ENCODE peak calls at places on chromosomes 16 and 17, in nine cellular contexts. One of them, this sample, is unnamed.

GRCh38 chr17:54736573-54736972 is 164.1 kb upstream of the TOM1L1 start:
- DNase-seq in body of pancreas: no peak
- DNase-seq in anterior cingulate cortex: no peak
- DNase-seq in GM19239: no peak
- DNase-seq in astrocyte of the spinal cord: no peak
- DNase-seq in NCI-H1048: no peak
- DNase-seq in NCI-H146: no peak
- DNase-seq in posterior vena cava: no peak
- DNase-seq in Caki2: no peak
- DNase-seq in this sample: no peak

GRCh38 chr16:15041260-15042011 is 14.4 kb downstream of the NTAN1 start:
- DNase-seq in body of pancreas: no peak
- DNase-seq in anterior cingulate cortex: peak; percentile 54
- DNase-seq in GM19239: no peak
- DNase-seq in astrocyte of the spinal cord: peak; percentile 22
- DNase-seq in NCI-H1048: no peak
- DNase-seq in NCI-H146: no peak
- DNase-seq in posterior vena cava: peak; percentile 97
- DNase-seq in Caki2: peak; percentile 40
- DNase-seq in this sample: peak; percentile 78

GRCh38 chr16:61409604-61410003 is 626.6 kb downstream of the CDH8 start:
- DNase-seq in body of pancreas: no peak
- DNase-seq in anterior cingulate cortex: no peak
- DNase-seq in GM19239: no peak
- DNase-seq in astrocyte of the spinal cord: no peak
- DNase-seq in NCI-H1048: no peak
- DNase-seq in NCI-H146: no peak
- DNase-seq in posterior vena cava: no peak
- DNase-seq in Caki2: no peak
- DNase-seq in this sample: no peak

GRCh38 chr16:23895052-23895451 is 59.3 kb downstream of the PRKCB start:
- DNase-seq in body of pancreas: no peak
- DNase-seq in anterior cingulate cortex: no peak
- DNase-seq in GM19239: no peak
- DNase-seq in astrocyte of the spinal cord: no peak
- DNase-seq in NCI-H1048: no peak
- DNase-seq in NCI-H146: no peak
- DNase-seq in posterior vena cava: no peak
- DNase-seq in Caki2: no peak
- DNase-seq in this sample: no peak

GRCh38 chr17:71709271-71709670 is 411.5 kb upstream of the SOX9 start:
- DNase-seq in body of pancreas: no peak
- DNase-seq in anterior cingulate cortex: no peak
- DNase-seq in GM19239: no peak
- DNase-seq in astrocyte of the spinal cord: peak; percentile 2
- DNase-seq in NCI-H1048: no peak
- DNase-seq in NCI-H146: peak; percentile 84
- DNase-seq in posterior vena cava: no peak
- DNase-seq in Caki2: no peak
- DNase-seq in this sample: no peak

GRCh38 chr16:49620158-49620867 is 235.6 kb downstream of the ZNF423 start:
- DNase-seq in body of pancreas: peak; percentile 59
- DNase-seq in anterior cingulate cortex: no peak
- DNase-seq in GM19239: no peak
- DNase-seq in astrocyte of the spinal cord: peak; percentile 77
- DNase-seq in NCI-H1048: no peak
- DNase-seq in NCI-H146: no peak
- DNase-seq in posterior vena cava: peak; percentile 94
- DNase-seq in Caki2: no peak
- DNase-seq in this sample: peak; percentile 72

GRCh38 chr17:63698381-63698885 is 1.5 kb downstream of the LIMD2 start:
- DNase-seq in body of pancreas: no peak
- DNase-seq in anterior cingulate cortex: no peak
- DNase-seq in GM19239: no peak
- DNase-seq in astrocyte of the spinal cord: no peak
- DNase-seq in NCI-H1048: no peak
- DNase-seq in NCI-H146: no peak
- DNase-seq in posterior vena cava: no peak
- DNase-seq in Caki2: no peak
- DNase-seq in this sample: peak; percentile 30

GRCh38 chr16:51180719-51181494 is 29.8 kb upstream of the SALL1 start:
- DNase-seq in body of pancreas: no peak
- DNase-seq in anterior cingulate cortex: no peak
- DNase-seq in GM19239: no peak
- DNase-seq in astrocyte of the spinal cord: no peak
- DNase-seq in NCI-H1048: no peak
- DNase-seq in NCI-H146: no peak
- DNase-seq in posterior vena cava: no peak
- DNase-seq in Caki2: no peak
- DNase-seq in this sample: no peak

GRCh38 chr17:60743812-60744211 is 66.2 kb downstream of the BCAS3 start:
- DNase-seq in body of pancreas: no peak
- DNase-seq in anterior cingulate cortex: no peak
- DNase-seq in GM19239: no peak
- DNase-seq in astrocyte of the spinal cord: peak; percentile 77
- DNase-seq in NCI-H1048: peak; percentile 93
- DNase-seq in NCI-H146: peak; percentile 4
- DNase-seq in posterior vena cava: no peak
- DNase-seq in Caki2: no peak
- DNase-seq in this sample: no peak

GRCh38 chr16:84917492-84917891 is 93.8 kb downstream of the ZDHHC7 start:
- DNase-seq in body of pancreas: no peak
- DNase-seq in anterior cingulate cortex: no peak
- DNase-seq in GM19239: no peak
- DNase-seq in astrocyte of the spinal cord: no peak
- DNase-seq in NCI-H1048: no peak
- DNase-seq in NCI-H146: no peak
- DNase-seq in posterior vena cava: no peak
- DNase-seq in Caki2: no peak
- DNase-seq in this sample: no peak

GRCh38 chr16:11295672-11296071 is 14.5 kb upstream of the PRM1 start:
- DNase-seq in body of pancreas: no peak
- DNase-seq in anterior cingulate cortex: no peak
- DNase-seq in GM19239: no peak
- DNase-seq in astrocyte of the spinal cord: no peak
- DNase-seq in NCI-H1048: no peak
- DNase-seq in NCI-H146: no peak
- DNase-seq in posterior vena cava: no peak
- DNase-seq in Caki2: no peak
- DNase-seq in this sample: no peak

GRCh38 chr16:89307421-89307805 is 89.9 kb downstream of the ZNF778 start:
- DNase-seq in body of pancreas: no peak
- DNase-seq in anterior cingulate cortex: no peak
- DNase-seq in GM19239: no peak
- DNase-seq in astrocyte of the spinal cord: no peak
- DNase-seq in NCI-H1048: no peak
- DNase-seq in NCI-H146: no peak
- DNase-seq in posterior vena cava: no peak
- DNase-seq in Caki2: no peak
- DNase-seq in this sample: no peak

GRCh38 chr17:73566905-73567782 is 77.1 kb downstream of the SDK2 start:
- DNase-seq in body of pancreas: no peak
- DNase-seq in anterior cingulate cortex: no peak
- DNase-seq in GM19239: no peak
- DNase-seq in astrocyte of the spinal cord: no peak
- DNase-seq in NCI-H1048: no peak
- DNase-seq in NCI-H146: no peak
- DNase-seq in posterior vena cava: no peak
- DNase-seq in Caki2: no peak
- DNase-seq in this sample: no peak

GRCh38 chr17:73641779-73642580 is 2.3 kb downstream of the SDK2 start:
- DNase-seq in body of pancreas: no peak
- DNase-seq in anterior cingulate cortex: no peak
- DNase-seq in GM19239: no peak
- DNase-seq in astrocyte of the spinal cord: no peak
- DNase-seq in NCI-H1048: no peak
- DNase-seq in NCI-H146: peak; percentile 36
- DNase-seq in posterior vena cava: no peak
- DNase-seq in Caki2: no peak
- DNase-seq in this sample: peak; percentile 17

GRCh38 chr16:26777821-26778220 is 288.9 kb upstream of the C16orf82 start:
- DNase-seq in body of pancreas: no peak
- DNase-seq in anterior cingulate cortex: no peak
- DNase-seq in GM19239: no peak
- DNase-seq in astrocyte of the spinal cord: no peak
- DNase-seq in NCI-H1048: no peak
- DNase-seq in NCI-H146: no peak
- DNase-seq in posterior vena cava: no peak
- DNase-seq in Caki2: no peak
- DNase-seq in this sample: no peak

GRCh38 chr17:59335685-59336084 is 4.2 kb downstream of the YPEL2 start:
- DNase-seq in body of pancreas: no peak
- DNase-seq in anterior cingulate cortex: no peak
- DNase-seq in GM19239: no peak
- DNase-seq in astrocyte of the spinal cord: no peak
- DNase-seq in NCI-H1048: no peak
- DNase-seq in NCI-H146: no peak
- DNase-seq in posterior vena cava: no peak
- DNase-seq in Caki2: no peak
- DNase-seq in this sample: no peak

GRCh38 chr17:42548070-42548837 is 4.5 kb upstream of the HSD17B1 start:
- DNase-seq in body of pancreas: peak; percentile 93
- DNase-seq in anterior cingulate cortex: no peak
- DNase-seq in GM19239: peak; percentile 89
- DNase-seq in astrocyte of the spinal cord: peak; percentile 47
- DNase-seq in NCI-H1048: peak; percentile 39
- DNase-seq in NCI-H146: peak; percentile 90
- DNase-seq in posterior vena cava: no peak
- DNase-seq in Caki2: peak; percentile 73
- DNase-seq in this sample: peak; percentile 94

GRCh38 chr16:83247767-83248372 is 559.9 kb upstream of the HSBP1 start:
- DNase-seq in body of pancreas: no peak
- DNase-seq in anterior cingulate cortex: no peak
- DNase-seq in GM19239: no peak
- DNase-seq in astrocyte of the spinal cord: no peak
- DNase-seq in NCI-H1048: no peak
- DNase-seq in NCI-H146: no peak
- DNase-seq in posterior vena cava: no peak
- DNase-seq in Caki2: no peak
- DNase-seq in this sample: no peak

GRCh38 chr16:27737513-27737912 is 187.6 kb downstream of the KATNIP start:
- DNase-seq in body of pancreas: no peak
- DNase-seq in anterior cingulate cortex: no peak
- DNase-seq in GM19239: no peak
- DNase-seq in astrocyte of the spinal cord: no peak
- DNase-seq in NCI-H1048: no peak
- DNase-seq in NCI-H146: no peak
- DNase-seq in posterior vena cava: peak; percentile 24
- DNase-seq in Caki2: no peak
- DNase-seq in this sample: no peak

GRCh38 chr16:85234310-85235235 is 122.3 kb upstream of the CIBAR2 start:
- DNase-seq in body of pancreas: peak; percentile 38
- DNase-seq in anterior cingulate cortex: no peak
- DNase-seq in GM19239: no peak
- DNase-seq in astrocyte of the spinal cord: peak; percentile 89
- DNase-seq in NCI-H1048: no peak
- DNase-seq in NCI-H146: peak; percentile 44
- DNase-seq in posterior vena cava: peak; percentile 88
- DNase-seq in Caki2: no peak
- DNase-seq in this sample: peak; percentile 51

This sample was measured in stomach.